ENCODE peak calls at places on chromosomes 2 and 18, in eight cellular contexts. M, N, H, L, S, C, V and O are unnamed samples.

GRCh38 chr2:144500567-144500966 is 19.4 kb downstream of the ZEB2 start:
- DNase-seq in V (peak), M (no peak), H (no peak), N (no peak), C (no peak), S (no peak), L (no peak), O (no peak)

GRCh38 chr2:29777164-29777563 is 144.2 kb downstream of the ALK start:
- DNase-seq in H (peak), N (no peak), M (no peak), L (no peak), C (no peak), S (peak), V (no peak), O (peak)

GRCh38 chr2:237616373-237617304 is 10.7 kb upstream of the LRRFIP1 start:
- DNase-seq in C (no peak), N (peak), L (no peak), M (no peak), H (peak), S (no peak), V (peak), O (peak)

GRCh38 chr2:101706819-101707177 is 9.3 kb downstream of the MAP4K4 start:
- DNase-seq in M (no peak), S (no peak), L (peak), C (no peak), V (no peak), N (no peak), H (no peak), O (no peak)

GRCh38 chr2:240467659-240468299 is 32.3 kb downstream of the GPC1 start:
- DNase-seq in C (peak), M (peak), S (no peak), N (peak), L (no peak), H (no peak), V (no peak), O (no peak)

GRCh38 chr18:9823805-9824473 is 61.8 kb upstream of the TXNDC2 start:
- DNase-seq in C (peak), S (peak), H (peak), L (peak), M (no peak), V (peak), N (no peak), O (no peak)

GRCh38 chr18:45836242-45837215 is 11.1 kb downstream of the SIGLEC15 start:
- DNase-seq in L (no peak), S (no peak), V (no peak), N (no peak), C (no peak), M (no peak), H (no peak), O (no peak)

GRCh38 chr2:204560902-204561301 is 15.6 kb downstream of the PARD3B start:
- DNase-seq in M (no peak), C (no peak), L (no peak), N (no peak), S (no peak), V (no peak), H (no peak), O (no peak)

GRCh38 chr2:37323770-37324535 is 680 bp downstream of the PRKD3 start:
- DNase-seq in H (peak), V (peak), L (peak), C (no peak), M (peak), S (no peak), N (peak), O (peak)